ENCODE peak calls at places on chromosomes 5 and 9, in four cellular contexts. D is OCI-LY7; H is activated CD4-positive, alpha-beta T cell treated with anti-CD3 and anti-CD28 coated beads, Interleukin-2, amount 10 ng/mL, durations not matched to agents 7 days and 5 days; O is cardiac muscle cell. C is an unnamed sample.

GRCh38 chr9:104993291-104993963 is 65.5 kb upstream of the ABCA1 start:
- DNase-seq in D (no peak), H (no peak), O (peak), C (peak)

GRCh38 chr5:145531038-145531734 is 304.0 kb downstream of the PRELID2 start:
- DNase-seq in D (no peak), H (no peak), O (no peak), C (no peak)

GRCh38 chr5:68074048-68074632 is 141.4 kb upstream of the PIK3R1 start:
- DNase-seq in D (no peak), H (no peak), O (no peak), C (peak)

GRCh38 chr9:35664531-35665470 is at the start of gene ARHGEF39:
- DNase-seq in D (peak), H (peak), O (peak), C (peak)

GRCh38 chr5:15116996-15117395 is 245.4 kb upstream of the ANKH start:
- DNase-seq in D (no peak), H (no peak), O (no peak), C (no peak)

GRCh38 chr9:118459832-118460425 is 755.7 kb downstream of the TLR4 start:
- DNase-seq in D (no peak), H (no peak), O (no peak), C (peak)

GRCh38 chr5:35853652-35854051 is 3.0 kb upstream of the IL7R start:
- DNase-seq in D (no peak), H (peak), O (no peak), C (no peak)

GRCh38 chr9:96057155-96057554 is 181.7 kb downstream of the ERCC6L2 start:
- DNase-seq in D (no peak), H (no peak), O (no peak), C (no peak)

GRCh38 chr9:121814594-121814993 is 163.2 kb downstream of the DAB2IP start:
- DNase-seq in D (no peak), H (no peak), O (no peak), C (no peak)

GRCh38 chr5:126780165-126780827 is 3.4 kb downstream of the LMNB1 start:
- DNase-seq in D (peak), H (peak), O (peak), C (no peak)

GRCh38 chr9:89755835-89756234 is 151.0 kb downstream of the GADD45G start:
- DNase-seq in D (no peak), H (no peak), O (no peak), C (no peak)

GRCh38 chr5:178895615-178896571 is at the start of gene ZFP2:
- DNase-seq in D (peak), H (peak), O (peak), C (peak)

GRCh38 chr9:125534934-125535701 is 171.9 kb downstream of the MAPKAP1 start:
- DNase-seq in D (no peak), H (no peak), O (peak), C (no peak)

GRCh38 chr9:75601280-75601679 is 289.2 kb upstream of the PCSK5 start:
- DNase-seq in D (peak), H (no peak), O (peak), C (no peak)

GRCh38 chr5:68408345-68408871 is 192.9 kb downstream of the PIK3R1 start:
- DNase-seq in D (no peak), H (no peak), O (no peak), C (no peak)

GRCh38 chr9:135644631-135645218 is 5.4 kb upstream of the GLT6D1 start:
- DNase-seq in D (no peak), H (no peak), O (no peak), C (no peak)

GRCh38 chr5:150286820-150287219 is 2.8 kb downstream of the CAMK2A start:
- DNase-seq in D (peak), H (no peak), O (peak), C (no peak)

GRCh38 chr5:95962785-95963184 is 1.1 kb upstream of the ELL2 start:
- DNase-seq in D (no peak), H (peak), O (peak), C (no peak)

GRCh38 chr9:134896834-134897583 is 16.4 kb downstream of the FCN2 start:
- DNase-seq in D (no peak), H (no peak), O (no peak), C (no peak)

GRCh38 chr5:161846731-161847130 is 1.2 kb upstream of the GABRA1 start:
- DNase-seq in D (no peak), H (peak), O (peak), C (no peak)

GRCh38 chr9:99593621-99594020 is 228.1 kb upstream of the NR4A3 start:
- DNase-seq in D (no peak), H (no peak), O (no peak), C (no peak)

GRCh38 chr5:31823477-31823876 is 184.5 kb downstream of the PDZD2 start:
- DNase-seq in D (no peak), H (no peak), O (no peak), C (no peak)

GRCh38 chr5:90529939-90530677 is 724 bp upstream of the LYSMD3 start:
- DNase-seq in D (peak), H (peak), O (peak), C (peak)

GRCh38 chr9:109893222-109893621 is 113.2 kb downstream of the PALM2AKAP2 start:
- DNase-seq in D (no peak), H (no peak), O (no peak), C (no peak)

GRCh38 chr9:76926324-76926731 is 20.4 kb upstream of the PRUNE2 start:
- DNase-seq in D (no peak), H (no peak), O (no peak), C (no peak)

GRCh38 chr5:71907589-71908145 is 188.6 kb downstream of the CARTPT start:
- DNase-seq in D (no peak), H (no peak), O (no peak), C (no peak)

GRCh38 chr5:180116077-180116375 is 44.5 kb upstream of the RNF130 start:
- DNase-seq in D (no peak), H (no peak), O (no peak), C (peak)

GRCh38 chr9:20319641-20320337 is 302.5 kb downstream of the MLLT3 start:
- DNase-seq in D (no peak), H (no peak), O (peak), C (no peak)

GRCh38 chr5:33271606-33272005 is 169.2 kb upstream of the TARS1 start:
- DNase-seq in D (no peak), H (no peak), O (no peak), C (no peak)

GRCh38 chr9:70954126-70954525 is 167.3 kb downstream of the TRPM3 start:
- DNase-seq in D (no peak), H (no peak), O (peak), C (no peak)

GRCh38 chr9:15606667-15607472 is 54.0 kb downstream of the CCDC171 start:
- DNase-seq in D (peak), H (peak), O (peak), C (no peak)

GRCh38 chr5:149310947-149311675 is 34.2 kb upstream of the GRPEL2 start:
- DNase-seq in D (no peak), H (no peak), O (peak), C (no peak)

GRCh38 chr5:152532714-152533113 is 127.6 kb upstream of the NMUR2 start:
- DNase-seq in D (peak), H (peak), O (peak), C (no peak)

GRCh38 chr5:65173130-65173525 is 308.6 kb downstream of the ADAMTS6 start:
- DNase-seq in D (no peak), H (no peak), O (no peak), C (no peak)

GRCh38 chr5:54620583-54620933 is 103.0 kb downstream of the SNX18 start:
- DNase-seq in D (no peak), H (no peak), O (no peak), C (peak)

GRCh38 chr5:108472237-108472636 is 90.3 kb upstream of the FBXL17 start:
- DNase-seq in D (no peak), H (no peak), O (peak), C (no peak)

GRCh38 chr9:82031538-82032280 is 43.1 kb downstream of the SPATA31D1 start:
- DNase-seq in D (no peak), H (no peak), O (no peak), C (peak)

GRCh38 chr9:137786511-137786920 is 91.1 kb upstream of the CACNA1B start:
- DNase-seq in D (no peak), H (no peak), O (no peak), C (peak)

GRCh38 chr5:119032653-119033052 is 38.2 kb upstream of the DMXL1 start:
- DNase-seq in D (peak), H (no peak), O (no peak), C (no peak)

C was measured in sigmoid colon.